ENCODE peak calls at places on chromosome 13, in ten cellular contexts. R, N, E, G, F, X, J, H, Y and I are unnamed samples. For H3K36me3, the result is how much of the 10 kb centered on the place peaks cover.

GRCh38 chr13:78993792-78994191 is 334.8 kb upstream of the OBI1 start:
- DNase-seq in R (no peak), N (no peak), E (no peak), G (no peak), F (no peak), X (no peak), J (no peak), H (no peak), Y (no peak), I (no peak)

GRCh38 chr13:101916108-101916757 is 463.8 kb downstream of the ITGBL1 start:
- DNase-seq in R (no peak), N (no peak), E (no peak), G (no peak), F (no peak), X (peak), J (peak), H (no peak), Y (no peak), I (no peak)

GRCh38 chr13:111248822-111249221 is 71.6 kb upstream of the TEX29 start:
- DNase-seq in R (no peak), N (no peak), E (no peak), G (no peak), F (no peak), X (no peak), J (no peak), H (no peak), Y (no peak), I (no peak)

GRCh38 chr13:44335463-44335862 is 38.2 kb upstream of the SERP2 start:
- DNase-seq in R (no peak), N (no peak), E (no peak), G (no peak), F (no peak), X (no peak), J (no peak), H (no peak), Y (no peak), I (no peak)

GRCh38 chr13:49248433-49249002 is 793 bp downstream of the CDADC1 start:
- DNase-seq in R (no peak), N (no peak), E (peak), G (no peak), F (no peak), X (no peak), J (no peak), H (no peak), Y (peak), I (peak)

GRCh38 chr13:23636360-23636759 is 66.1 kb downstream of the TNFRSF19 start:
- DNase-seq in R (no peak), N (no peak), E (no peak), G (no peak), F (no peak), X (no peak), J (no peak), H (no peak), Y (no peak), I (no peak)

GRCh38 chr13:51776179-51776578 is 27.8 kb downstream of the DHRS12 start:
- DNase-seq in R (no peak), N (no peak), E (no peak), G (peak), F (no peak), X (no peak), J (no peak), H (no peak), Y (no peak), I (peak)

GRCh38 chr13:30345426-30346100 is 38.2 kb upstream of the KATNAL1 start:
- DNase-seq in R (no peak), N (no peak), E (no peak), G (no peak), F (no peak), X (no peak), J (no peak), H (no peak), Y (no peak), I (no peak)

GRCh38 chr13:48236528-48237353 is 3.7 kb downstream of the ITM2B start:
- DNase-seq in R (no peak), N (no peak), E (no peak), G (no peak), F (no peak), X (no peak), J (no peak), H (no peak), Y (no peak), I (no peak)

GRCh38 chr13:22505489-22505888 is 675.3 kb upstream of the SGCG start:
- DNase-seq in R (no peak), N (no peak), E (no peak), G (no peak), F (no peak), X (no peak), J (no peak), H (no peak), Y (no peak), I (no peak)

GRCh38 chr13:40547545-40548322 is 118.7 kb downstream of the FOXO1 start:
- DNase-seq in R (no peak), N (no peak), E (no peak), G (no peak), F (no peak), X (no peak), J (no peak), H (no peak), Y (no peak), I (no peak)

GRCh38 chr13:112713517-112714253 is 23.8 kb downstream of the ATP11A start:
- DNase-seq in R (no peak), N (no peak), E (no peak), G (peak), F (no peak), X (no peak), J (no peak), H (peak), Y (no peak), I (no peak)

GRCh38 chr13:98875146-98875729 is 102.6 kb downstream of the DOCK9 start:
- DNase-seq in R (no peak), N (no peak), E (no peak), G (no peak), F (no peak), X (no peak), J (no peak), H (no peak), Y (no peak), I (no peak)

GRCh38 chr13:44921931-44922758 is 67.1 kb downstream of the NUFIP1 start:
- DNase-seq in R (peak), N (peak), E (peak), G (peak), F (peak), X (no peak), J (no peak), H (peak), Y (no peak), I (no peak)

GRCh38 chr13:23616228-23616627 is 46.0 kb downstream of the TNFRSF19 start:
- DNase-seq in R (no peak), N (no peak), E (no peak), G (no peak), F (no peak), X (no peak), J (no peak), H (no peak), Y (no peak), I (no peak)

GRCh38 chr13:75637101-75637774 is 1.1 kb downstream of the LMO7 start:
- DNase-seq in R (no peak), N (no peak), E (no peak), G (no peak), F (no peak), X (no peak), J (no peak), H (no peak), Y (no peak), I (no peak)

GRCh38 chr13:29196409-29197074 is 376.4 kb downstream of the MTUS2 start:
- DNase-seq in R (no peak), N (no peak), E (no peak), G (no peak), F (no peak), X (no peak), J (no peak), H (no peak), Y (no peak), I (no peak)

GRCh38 chr13:41562083-41562482 is 104.7 kb downstream of the RGCC start:
- DNase-seq in R (peak), N (no peak), E (no peak), G (peak), F (no peak), X (no peak), J (peak), H (no peak), Y (no peak), I (no peak)

GRCh38 chr13:52070929-52071523 is 46.5 kb downstream of the UTP14C start:
- DNase-seq in R (no peak), N (no peak), E (no peak), G (no peak), F (no peak), X (no peak), J (no peak), H (no peak), Y (no peak), I (no peak)

GRCh38 chr13:60078226-60078625 is 85.5 kb downstream of the DIAPH3 start:
- DNase-seq in R (no peak), N (no peak), E (no peak), G (no peak), F (no peak), X (no peak), J (no peak), H (no peak), Y (no peak), I (no peak)

GRCh38 chr13:59873856-59874255 is 289.9 kb downstream of the DIAPH3 start:
- DNase-seq in R (no peak), N (no peak), E (no peak), G (no peak), F (no peak), X (no peak), J (no peak), H (no peak), Y (no peak), I (no peak)

GRCh38 chr13:96822900-96823299 is 171.4 kb downstream of the OXGR1 start:
- DNase-seq in R (no peak), N (no peak), E (peak), G (no peak), F (peak), X (no peak), J (no peak), H (peak), Y (no peak), I (peak)

GRCh38 chr13:56735537-56735942 is 405.2 kb upstream of the PRR20A start:
- DNase-seq in R (no peak), N (no peak), E (no peak), G (peak), F (no peak), X (peak), J (peak), H (no peak), Y (no peak), I (no peak)

GRCh38 chr13:27211271-27211670 is 39.7 kb upstream of the USP12 start:
- DNase-seq in R (no peak), N (no peak), E (no peak), G (no peak), F (no peak), X (no peak), J (no peak), H (no peak), Y (no peak), I (no peak)

GRCh38 chr13:49560270-49561063 is 24.9 kb downstream of the RCBTB1 start:
- DNase-seq in R (no peak), N (no peak), E (no peak), G (no peak), F (peak), X (no peak), J (no peak), H (peak), Y (no peak), I (peak)

GRCh38 chr13:107827840-107828549 is 387.3 kb downstream of the LIG4 start:
- DNase-seq in R (no peak), N (no peak), E (no peak), G (no peak), F (no peak), X (no peak), J (no peak), H (no peak), Y (no peak), I (no peak)

GRCh38 chr13:70253834-70254233 is 145.6 kb upstream of the KLHL1 start:
- DNase-seq in R (no peak), N (no peak), E (no peak), G (no peak), F (no peak), X (no peak), J (no peak), H (no peak), Y (no peak), I (no peak)

GRCh38 chr13:27797228-27797624 is 4.9 kb downstream of the GSX1 start:
- DNase-seq in R (no peak), N (no peak), E (no peak), G (no peak), F (no peak), X (no peak), J (peak), H (no peak), Y (no peak), I (no peak)

GRCh38 chr13:78875792-78876580 is 217.0 kb upstream of the OBI1 start:
- DNase-seq in R (no peak), N (no peak), E (no peak), G (no peak), F (no peak), X (peak), J (peak), H (peak), Y (no peak), I (no peak)

GRCh38 chr13:21735621-21736401 is 64.9 kb downstream of the FGF9 start:
- DNase-seq in R (no peak), N (no peak), E (no peak), G (no peak), F (no peak), X (no peak), J (no peak), H (no peak), Y (no peak), I (no peak)

GRCh38 chr13:22061371-22061805 is 390.5 kb downstream of the FGF9 start:
- DNase-seq in R (no peak), N (no peak), E (no peak), G (no peak), F (no peak), X (no peak), J (peak), H (no peak), Y (peak), I (no peak)

GRCh38 chr13:60112771-60113170 is 51.0 kb downstream of the DIAPH3 start:
- DNase-seq in R (no peak), N (no peak), E (no peak), G (no peak), F (no peak), X (no peak), J (no peak), H (no peak), Y (no peak), I (no peak)

GRCh38 chr13:31982124-31982523 is 49.5 kb upstream of the FRY start:
- DNase-seq in R (no peak), N (no peak), E (no peak), G (no peak), F (no peak), X (no peak), J (no peak), H (no peak), Y (no peak), I (no peak)

GRCh38 chr13:44605275-44605674 is 29.1 kb upstream of the TSC22D1 start:
- DNase-seq in R (no peak), N (no peak), E (no peak), G (no peak), F (no peak), X (no peak), J (no peak), H (no peak), Y (no peak), I (no peak)

GRCh38 chr13:78192721-78193120 is 274.1 kb upstream of the EDNRB start:
- DNase-seq in R (no peak), N (no peak), E (no peak), G (no peak), F (no peak), X (no peak), J (no peak), H (no peak), Y (no peak), I (no peak)

DNA sequence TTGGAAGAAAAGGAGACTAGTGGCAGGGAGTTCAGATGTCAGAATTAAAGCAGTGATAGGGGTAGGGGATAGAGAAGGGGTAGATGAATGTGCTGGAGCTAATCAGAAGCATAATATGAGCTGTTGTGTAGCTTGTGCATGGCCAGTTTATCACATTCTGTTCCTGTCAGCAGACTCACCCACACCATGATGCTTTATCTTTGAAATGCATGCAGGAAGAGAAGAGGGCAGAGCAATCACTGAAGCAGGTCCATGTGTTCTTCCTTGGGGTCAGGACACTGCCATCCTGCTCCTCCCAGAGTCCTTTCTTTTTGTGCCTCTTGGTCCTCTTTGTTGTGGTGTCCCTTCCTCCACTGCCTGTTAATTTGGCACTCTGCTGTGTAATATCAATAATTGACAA is 5.8 kb downstream of the CHAMP1 start:
- DNase-seq in R (no peak), N (no peak), E (no peak), G (no peak), F (no peak), X (no peak), J (no peak), H (no peak), Y (no peak), I (no peak)
- H3K36me3 ChIP-seq in R (under half), N (under half), E (under half), G (under half), F (under half), X (under half), J (under half), H (under half), Y (under half), I (under half)

GRCh38 chr13:95248953-95249352 is 52.3 kb downstream of the ABCC4 start:
- DNase-seq in R (no peak), N (no peak), E (no peak), G (no peak), F (no peak), X (no peak), J (no peak), H (no peak), Y (no peak), I (no peak)

GRCh38 chr13:95243207-95243606 is 58.0 kb downstream of the ABCC4 start:
- DNase-seq in R (no peak), N (no peak), E (no peak), G (no peak), F (no peak), X (no peak), J (no peak), H (no peak), Y (no peak), I (no peak)

GRCh38 chr13:95247857-95248256 is 53.4 kb downstream of the ABCC4 start:
- DNase-seq in R (no peak), N (no peak), E (no peak), G (no peak), F (no peak), X (no peak), J (no peak), H (no peak), Y (no peak), I (no peak)

GRCh38 chr13:95245072-95245471 is 56.2 kb downstream of the ABCC4 start:
- DNase-seq in R (no peak), N (no peak), E (no peak), G (no peak), F (no peak), X (no peak), J (no peak), H (no peak), Y (no peak), I (no peak)

DNA sequence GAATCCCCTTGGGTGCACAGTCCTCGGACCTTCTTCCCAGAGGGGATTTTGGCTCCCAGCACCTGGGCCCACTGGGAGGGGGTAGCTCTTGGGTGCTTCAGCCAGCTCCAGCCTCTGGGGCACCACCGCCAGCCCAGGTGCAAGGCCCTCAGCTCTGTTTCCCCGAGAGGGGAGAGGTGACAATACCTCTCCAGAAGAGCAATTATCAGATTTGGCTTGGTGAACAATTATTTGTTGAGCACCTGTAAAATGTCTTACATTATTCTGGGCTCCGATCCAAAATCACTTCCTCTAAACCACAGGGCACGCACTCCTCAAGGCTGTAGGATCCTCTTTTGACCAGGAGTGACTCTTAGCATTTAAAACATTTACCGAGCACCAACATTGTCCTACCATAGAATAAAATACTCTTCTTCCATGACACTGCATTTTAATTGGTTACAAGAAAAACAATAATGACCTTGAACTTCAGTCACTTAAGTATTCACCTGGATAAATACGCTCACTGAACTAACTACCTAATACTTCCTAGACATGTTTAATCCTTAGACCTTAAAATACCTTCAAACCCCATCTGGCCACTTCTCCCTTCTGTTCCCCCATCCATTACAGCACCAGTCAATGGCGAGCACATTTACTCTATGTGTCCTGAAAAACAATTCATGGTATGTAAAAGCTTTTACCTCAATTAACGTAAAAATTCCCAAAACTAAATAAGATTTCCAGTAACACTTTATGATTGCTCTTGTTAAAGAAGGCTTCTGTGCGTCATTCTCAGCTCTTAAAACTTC is 54.8 kb downstream of the ABCC4 start:
- DNase-seq in R (no peak), N (no peak), E (no peak), G (no peak), F (no peak), X (no peak), J (peak), H (no peak), Y (no peak), I (no peak)
- TF ChIP-seq CTCF in R (no peak), N (no peak), E (no peak), G (no peak), F (no peak), X (no peak), J (no peak), H (no peak), Y (no peak), I (no peak)

GRCh38 chr13:36325912-36326311 is 20.3 kb downstream of the SPART start:
- DNase-seq in R (no peak), N (no peak), E (no peak), G (no peak), F (no peak), X (no peak), J (no peak), H (no peak), Y (no peak), I (no peak)
- H3K36me3 ChIP-seq in R (under half), N (half or more), E (half or more), G (half or more), F (half or more), X (half or more), J (under half), H (under half), Y (under half), I (under half)

GRCh38 chr13:89695343-89696257 is 1651.9 kb upstream of the MIR17HG start:
- DNase-seq in R (no peak), N (no peak), E (no peak), G (no peak), F (peak), X (no peak), J (no peak), H (peak), Y (no peak), I (no peak)
- TF ChIP-seq CTCF in R (peak), N (no peak), E (no peak), G (peak), F (no peak), X (peak), J (peak), H (peak), Y (no peak), I (peak)

GRCh38 chr13:19763618-19764017 is 19.1 kb downstream of the PSPC1 start:
- DNase-seq in R (no peak), N (no peak), E (no peak), G (no peak), F (no peak), X (no peak), J (no peak), H (no peak), Y (no peak), I (no peak)

GRCh38 chr13:19767966-19768365 is 14.8 kb downstream of the PSPC1 start:
- DNase-seq in R (no peak), N (no peak), E (no peak), G (no peak), F (no peak), X (no peak), J (no peak), H (no peak), Y (no peak), I (no peak)

GRCh38 chr13:19764237-19764636 is 18.5 kb downstream of the PSPC1 start:
- DNase-seq in R (no peak), N (no peak), E (no peak), G (no peak), F (no peak), X (no peak), J (no peak), H (no peak), Y (no peak), I (no peak)

GRCh38 chr13:19769854-19770253 is 12.9 kb downstream of the PSPC1 start:
- DNase-seq in R (no peak), N (no peak), E (no peak), G (no peak), F (no peak), X (no peak), J (no peak), H (no peak), Y (no peak), I (no peak)

GRCh38 chr13:19766637-19767036 is 16.1 kb downstream of the PSPC1 start:
- DNase-seq in R (no peak), N (no peak), E (no peak), G (no peak), F (no peak), X (no peak), J (no peak), H (peak), Y (no peak), I (no peak)
- H3K36me3 ChIP-seq in R (under half), N (under half), E (under half), G (under half), F (half or more), X (half or more), J (under half), H (under half), Y (under half), I (under half)

GRCh38 chr13:109859898-109860297 is 73.5 kb upstream of the IRS2 start:
- DNase-seq in R (no peak), N (no peak), E (no peak), G (no peak), F (no peak), X (no peak), J (no peak), H (no peak), Y (no peak), I (no peak)
- TF ChIP-seq CTCF in R (no peak), N (no peak), E (no peak), G (no peak), F (no peak), X (no peak), J (no peak), H (no peak), Y (no peak), I (no peak)

GRCh38 chr13:114257014-114257413 is 22.3 kb downstream of the CDC16 start:
- DNase-seq in R (no peak), N (no peak), E (no peak), G (no peak), F (no peak), X (no peak), J (no peak), H (no peak), Y (no peak), I (no peak)
- H3K36me3 ChIP-seq in R (under half), N (under half), E (half or more), G (half or more), F (half or more), X (half or more), J (under half), H (under half), Y (half or more), I (under half)

GRCh38 chr13:100594731-100595130 is 6.1 kb upstream of the GGACT start:
- DNase-seq in R (no peak), N (no peak), E (no peak), G (no peak), F (peak), X (no peak), J (no peak), H (no peak), Y (no peak), I (peak)
- TF ChIP-seq CTCF in R (no peak), N (no peak), E (no peak), G (no peak), F (no peak), X (no peak), J (no peak), H (peak), Y (no peak), I (peak)